ENCODE peak calls at places on chromosomes 13 and 19, in four cellular contexts. One of them, this sample, is unnamed.
A peak's percentile ranks its signal among the peaks of the same experiment; 100 is the strongest.

GRCh38 chr13:100560498-100561215 is 27.9 kb downstream of the GGACT start:
- DNase-seq in colonic mucosa: no peak
- DNase-seq in WERI-Rb-1: no peak
- DNase-seq in Peyer's patch: no peak
- DNase-seq in this sample: no peak

GRCh38 chr13:113759525-113760137 is 605 bp downstream of the TMEM255B start:
- DNase-seq in colonic mucosa: no peak
- DNase-seq in WERI-Rb-1: peak; percentile 41
- DNase-seq in Peyer's patch: no peak
- DNase-seq in this sample: peak; percentile 7

GRCh38 chr19:40799558-40800338 is 757 bp downstream of the EGLN2 start:
- DNase-seq in colonic mucosa: peak; percentile 58
- DNase-seq in WERI-Rb-1: no peak
- DNase-seq in Peyer's patch: peak; percentile 69
- DNase-seq in this sample: peak; percentile 42

GRCh38 chr19:12331211-12331941 is 2.1 kb downstream of the ZNF563 start:
- DNase-seq in colonic mucosa: no peak
- DNase-seq in WERI-Rb-1: peak; percentile 22
- DNase-seq in Peyer's patch: no peak
- DNase-seq in this sample: no peak

GRCh38 chr13:110590577-110590976 is 24.8 kb upstream of the NAXD start:
- DNase-seq in colonic mucosa: no peak
- DNase-seq in WERI-Rb-1: no peak
- DNase-seq in Peyer's patch: no peak
- DNase-seq in this sample: no peak

GRCh38 chr13:80871481-80871880 is 530.6 kb upstream of the SPRY2 start:
- DNase-seq in colonic mucosa: no peak
- DNase-seq in WERI-Rb-1: no peak
- DNase-seq in Peyer's patch: no peak
- DNase-seq in this sample: peak; percentile 50

GRCh38 chr19:12936582-12936981 is 1.8 kb upstream of the CALR start:
- DNase-seq in colonic mucosa: no peak
- DNase-seq in WERI-Rb-1: no peak
- DNase-seq in Peyer's patch: no peak
- DNase-seq in this sample: no peak

GRCh38 chr19:6086081-6086858 is 24.0 kb downstream of the RFX2 start:
- DNase-seq in colonic mucosa: no peak
- DNase-seq in WERI-Rb-1: no peak
- DNase-seq in Peyer's patch: no peak
- DNase-seq in this sample: no peak

GRCh38 chr19:35355851-35356460 is 2.3 kb upstream of the FFAR3 start:
- DNase-seq in colonic mucosa: no peak
- DNase-seq in WERI-Rb-1: no peak
- DNase-seq in Peyer's patch: peak; percentile 34
- DNase-seq in this sample: peak; percentile 76

GRCh38 chr13:75873499-75873898 is 237.4 kb downstream of the LMO7 start:
- DNase-seq in colonic mucosa: no peak
- DNase-seq in WERI-Rb-1: no peak
- DNase-seq in Peyer's patch: no peak
- DNase-seq in this sample: no peak

GRCh38 chr13:45950343-45950995 is 98.9 kb upstream of the SIAH3 start:
- DNase-seq in colonic mucosa: no peak
- DNase-seq in WERI-Rb-1: no peak
- DNase-seq in Peyer's patch: no peak
- DNase-seq in this sample: peak; percentile 5

GRCh38 chr19:5803752-5804515 is 933 bp upstream of the NRTN start:
- DNase-seq in colonic mucosa: peak; percentile 94
- DNase-seq in WERI-Rb-1: peak; percentile 96
- DNase-seq in Peyer's patch: peak; percentile 93
- DNase-seq in this sample: peak; percentile 91

GRCh38 chr19:45972081-45972943 is 1.4 kb downstream of the NOVA2 start:
- DNase-seq in colonic mucosa: no peak
- DNase-seq in WERI-Rb-1: peak; percentile 31
- DNase-seq in Peyer's patch: no peak
- DNase-seq in this sample: no peak

GRCh38 chr19:11530432-11530831 is 1.5 kb upstream of the ECSIT start:
- DNase-seq in colonic mucosa: peak; percentile 79
- DNase-seq in WERI-Rb-1: peak; percentile 86
- DNase-seq in Peyer's patch: peak; percentile 71
- DNase-seq in this sample: peak; percentile 93

GRCh38 chr13:27997904-27998522 is 9.5 kb upstream of the URAD start:
- DNase-seq in colonic mucosa: peak; percentile 59
- DNase-seq in WERI-Rb-1: peak; percentile 72
- DNase-seq in Peyer's patch: no peak
- DNase-seq in this sample: peak; percentile 62

GRCh38 chr13:62512194-62513141 is 1096.8 kb upstream of the PCDH20 start:
- DNase-seq in colonic mucosa: peak; percentile 18
- DNase-seq in WERI-Rb-1: peak; percentile 20
- DNase-seq in Peyer's patch: peak; percentile 32
- DNase-seq in this sample: peak; percentile 65

GRCh38 chr19:10514211-10515145 is 2.8 kb downstream of the S1PR5 start:
- DNase-seq in colonic mucosa: no peak
- DNase-seq in WERI-Rb-1: no peak
- DNase-seq in Peyer's patch: no peak
- DNase-seq in this sample: no peak

GRCh38 chr19:41705393-41706174 is 2.8 kb upstream of the CEACAM5 start:
- DNase-seq in colonic mucosa: peak; percentile 59
- DNase-seq in WERI-Rb-1: no peak
- DNase-seq in Peyer's patch: no peak
- DNase-seq in this sample: peak; percentile 17

GRCh38 chr19:15248648-15249559 is 16.7 kb upstream of the EPHX3 start:
- DNase-seq in colonic mucosa: peak; percentile 72
- DNase-seq in WERI-Rb-1: no peak
- DNase-seq in Peyer's patch: peak; percentile 83
- DNase-seq in this sample: peak; percentile 92

GRCh38 chr13:96650301-96650886 is 343.9 kb downstream of the OXGR1 start:
- DNase-seq in colonic mucosa: no peak
- DNase-seq in WERI-Rb-1: no peak
- DNase-seq in Peyer's patch: no peak
- DNase-seq in this sample: peak; percentile 94

GRCh38 chr13:102697929-102698648 is 3.2 kb upstream of the METTL21C start:
- DNase-seq in colonic mucosa: no peak
- DNase-seq in WERI-Rb-1: no peak
- DNase-seq in Peyer's patch: no peak
- DNase-seq in this sample: peak; percentile 43

GRCh38 chr13:40648841-40649240 is 17.6 kb downstream of the FOXO1 start:
- DNase-seq in colonic mucosa: no peak
- DNase-seq in WERI-Rb-1: no peak
- DNase-seq in Peyer's patch: no peak
- DNase-seq in this sample: no peak

GRCh38 chr19:46776927-46777911 is 11.2 kb downstream of the SLC1A5 start:
- DNase-seq in colonic mucosa: no peak
- DNase-seq in WERI-Rb-1: peak; percentile 58
- DNase-seq in Peyer's patch: peak; percentile 56
- DNase-seq in this sample: no peak

GRCh38 chr19:7815325-7815724 is 14.7 kb upstream of the EVI5L start:
- DNase-seq in colonic mucosa: no peak
- DNase-seq in WERI-Rb-1: no peak
- DNase-seq in Peyer's patch: no peak
- DNase-seq in this sample: no peak

GRCh38 chr13:26929971-26930730 is 169.6 kb upstream of the GPR12 start:
- DNase-seq in colonic mucosa: peak; percentile 73
- DNase-seq in WERI-Rb-1: peak; percentile 91
- DNase-seq in Peyer's patch: peak; percentile 78
- DNase-seq in this sample: peak; percentile 73

GRCh38 chr19:58395220-58395978 is at the start of gene RNF225:
- DNase-seq in colonic mucosa: peak; percentile 66
- DNase-seq in WERI-Rb-1: no peak
- DNase-seq in Peyer's patch: no peak
- DNase-seq in this sample: no peak

GRCh38 chr13:113860579-113861432 is 3.1 kb downstream of the GAS6 start:
- DNase-seq in colonic mucosa: peak; percentile 90
- DNase-seq in WERI-Rb-1: peak; percentile 62
- DNase-seq in Peyer's patch: peak; percentile 87
- DNase-seq in this sample: peak; percentile 39

GRCh38 chr19:18908917-18909619 is 10.1 kb downstream of the COPE start:
- DNase-seq in colonic mucosa: no peak
- DNase-seq in WERI-Rb-1: peak; percentile 28
- DNase-seq in Peyer's patch: no peak
- DNase-seq in this sample: no peak

GRCh38 chr19:36686365-36687213 is 823 bp upstream of the ZNF567 start:
- DNase-seq in colonic mucosa: no peak
- DNase-seq in WERI-Rb-1: no peak
- DNase-seq in Peyer's patch: no peak
- DNase-seq in this sample: peak; percentile 13

GRCh38 chr13:102040812-102041211 is 361.0 kb downstream of the FGF14 start:
- DNase-seq in colonic mucosa: no peak
- DNase-seq in WERI-Rb-1: no peak
- DNase-seq in Peyer's patch: no peak
- DNase-seq in this sample: no peak

GRCh38 chr19:53624776-53625540 is 6.8 kb upstream of the DPRX start:
- DNase-seq in colonic mucosa: no peak
- DNase-seq in WERI-Rb-1: no peak
- DNase-seq in Peyer's patch: no peak
- DNase-seq in this sample: no peak

GRCh38 chr13:43786766-43787517 is at the start of gene ENOX1:
- DNase-seq in colonic mucosa: peak; percentile 22
- DNase-seq in WERI-Rb-1: peak; percentile 68
- DNase-seq in Peyer's patch: peak; percentile 61
- DNase-seq in this sample: peak; percentile 75

GRCh38 chr13:88590574-88590973 is 919.4 kb downstream of the SLITRK5 start:
- DNase-seq in colonic mucosa: no peak
- DNase-seq in WERI-Rb-1: no peak
- DNase-seq in Peyer's patch: no peak
- DNase-seq in this sample: no peak

GRCh38 chr19:33812388-33813330 is 16.0 kb downstream of the KCTD15 start:
- DNase-seq in colonic mucosa: no peak
- DNase-seq in WERI-Rb-1: no peak
- DNase-seq in Peyer's patch: no peak
- DNase-seq in this sample: no peak

GRCh38 chr13:74103196-74103595 is 31.0 kb downstream of the KLF12 start:
- DNase-seq in colonic mucosa: no peak
- DNase-seq in WERI-Rb-1: no peak
- DNase-seq in Peyer's patch: no peak
- DNase-seq in this sample: no peak

DNA sequence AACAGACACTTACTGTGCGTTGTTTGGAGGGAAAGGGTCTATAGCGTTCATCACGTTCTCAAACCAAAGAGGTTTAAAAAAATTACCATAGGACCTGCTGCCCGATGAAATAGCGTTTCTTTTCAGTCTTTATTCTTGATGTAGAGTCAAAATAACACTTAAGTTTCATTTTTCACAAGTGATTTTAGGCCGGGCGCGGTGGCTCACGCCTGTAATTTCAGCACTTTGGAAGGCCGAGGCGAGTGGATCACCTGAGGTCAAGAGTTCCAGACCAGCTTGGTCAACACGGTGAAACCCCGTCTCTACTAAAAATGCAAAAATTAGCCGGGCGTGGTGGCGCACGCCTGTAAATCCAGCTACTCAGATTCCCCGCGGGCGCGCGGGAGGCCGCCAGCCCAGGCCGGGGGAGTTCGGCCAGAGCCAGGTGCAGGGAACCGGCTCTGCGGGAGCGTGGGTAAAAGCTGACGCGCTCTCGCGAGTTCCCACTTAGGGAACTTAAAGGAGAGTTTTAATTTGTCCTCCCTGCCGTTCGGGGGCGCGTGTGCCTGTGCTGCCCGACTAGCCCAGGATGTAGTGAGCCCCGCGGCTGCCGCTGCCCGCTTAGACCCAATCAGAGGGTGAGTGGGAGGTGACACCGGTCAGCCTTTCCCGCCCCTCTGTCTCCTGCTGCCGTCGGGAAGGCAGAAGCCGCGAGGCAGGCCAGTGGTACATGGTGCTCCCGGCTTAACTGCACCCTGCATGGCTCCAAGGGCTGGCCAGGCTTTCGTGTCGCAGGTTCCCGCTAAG is 35.8 kb upstream of the NEK3 start:
- DNase-seq in colonic mucosa: peak; percentile 69
- DNase-seq in WERI-Rb-1: no peak
- DNase-seq in Peyer's patch: peak; percentile 69
- DNase-seq in this sample: peak; percentile 88
- TF ChIP-seq CTCF in colonic mucosa: no peak
- TF ChIP-seq CTCF in WERI-Rb-1: no peak
- TF ChIP-seq CTCF in Peyer's patch: no peak
- TF ChIP-seq CTCF in this sample: peak; percentile 30

GRCh38 chr19:37959665-37960114 is 52.7 kb downstream of the SIPA1L3 start:
- DNase-seq in colonic mucosa: no peak
- DNase-seq in WERI-Rb-1: no peak
- DNase-seq in Peyer's patch: no peak
- DNase-seq in this sample: no peak
- H3K4me3 ChIP-seq in colonic mucosa: no peak overlapping the region
- H3K4me3 ChIP-seq in WERI-Rb-1: no peak overlapping the region
- H3K4me3 ChIP-seq in Peyer's patch: no peak overlapping the region
- H3K4me3 ChIP-seq in this sample: no peak overlapping the region

GRCh38 chr13:92717857-92718256 is 508.8 kb upstream of the GPC6 start:
- DNase-seq in colonic mucosa: no peak
- DNase-seq in WERI-Rb-1: no peak
- DNase-seq in Peyer's patch: no peak
- DNase-seq in this sample: no peak

GRCh38 chr13:92721610-92722009 is 505.0 kb upstream of the GPC6 start:
- DNase-seq in colonic mucosa: no peak
- DNase-seq in WERI-Rb-1: no peak
- DNase-seq in Peyer's patch: no peak
- DNase-seq in this sample: no peak

GRCh38 chr13:92719868-92720267 is 506.7 kb upstream of the GPC6 start:
- DNase-seq in colonic mucosa: no peak
- DNase-seq in WERI-Rb-1: no peak
- DNase-seq in Peyer's patch: no peak
- DNase-seq in this sample: peak; percentile 61

GRCh38 chr13:92716749-92717148 is 509.9 kb upstream of the GPC6 start:
- DNase-seq in colonic mucosa: no peak
- DNase-seq in WERI-Rb-1: no peak
- DNase-seq in Peyer's patch: no peak
- DNase-seq in this sample: peak; percentile 42
- TF ChIP-seq CTCF in colonic mucosa: no peak
- TF ChIP-seq CTCF in WERI-Rb-1: no peak
- TF ChIP-seq CTCF in Peyer's patch: no peak
- TF ChIP-seq CTCF in this sample: peak; percentile 55

GRCh38 chr19:1440418-1440801 is 2.2 kb downstream of the RPS15 start:
- DNase-seq in colonic mucosa: no peak
- DNase-seq in WERI-Rb-1: no peak
- DNase-seq in Peyer's patch: no peak
- DNase-seq in this sample: no peak

GRCh38 chr19:1435378-1435989 is 2.7 kb upstream of the RPS15 start:
- DNase-seq in colonic mucosa: no peak
- DNase-seq in WERI-Rb-1: no peak
- DNase-seq in Peyer's patch: no peak
- DNase-seq in this sample: no peak

GRCh38 chr19:1438933-1439358 is 750 bp downstream of the RPS15 start:
- DNase-seq in colonic mucosa: no peak
- DNase-seq in WERI-Rb-1: no peak
- DNase-seq in Peyer's patch: no peak
- DNase-seq in this sample: no peak

GRCh38 chr19:1438035-1438932 is at the start of gene RPS15:
- DNase-seq in colonic mucosa: peak; percentile 96
- DNase-seq in WERI-Rb-1: peak; percentile 94
- DNase-seq in Peyer's patch: peak; percentile 99
- DNase-seq in this sample: peak; percentile 97

DNA sequence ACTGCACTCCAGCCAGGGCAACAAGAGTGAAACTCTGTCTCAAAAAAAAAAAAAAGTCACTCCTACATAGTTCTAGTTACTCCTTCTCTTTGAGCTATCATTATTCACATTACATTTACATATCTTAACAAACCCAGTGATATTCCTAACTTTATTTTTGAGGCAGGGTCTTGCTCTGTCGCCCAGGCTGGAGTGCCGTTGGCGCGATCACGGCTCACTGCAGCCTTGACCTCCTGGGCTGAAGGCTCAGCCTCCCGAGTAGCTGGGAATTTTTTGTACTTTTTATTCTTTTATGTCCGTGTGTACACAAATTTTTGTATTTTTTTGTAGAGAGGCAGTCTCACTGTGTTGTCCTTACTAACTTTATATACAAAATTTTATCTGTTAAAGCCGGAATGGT is 587 bp upstream of the RPS15 start:
- DNase-seq in colonic mucosa: no peak
- DNase-seq in WERI-Rb-1: no peak
- DNase-seq in Peyer's patch: no peak
- DNase-seq in this sample: no peak
- H3K4me3 ChIP-seq in colonic mucosa: peak overlapping the region; percentile 73
- H3K4me3 ChIP-seq in WERI-Rb-1: no peak overlapping the region
- H3K4me3 ChIP-seq in Peyer's patch: no peak overlapping the region
- H3K4me3 ChIP-seq in this sample: peak overlapping the region; percentile 94